ENCODE peak calls at places on chromosome 10, in nine cellular contexts. M is fibroblast of pulmonary artery, W is H54, Z is left ventricle myocardium superior, D is RWPE1, A is AG10803, J is GM23248, O is transverse colon, T is left colon. V is an unnamed sample.

GRCh38 chr10:113620486-113620885 is 43.4 kb downstream of the NRAP start:
- DNase-seq in M (no peak), W (no peak), Z (no peak), D (no peak), A (no peak), J (no peak), O (no peak), T (no peak), V (no peak)

GRCh38 chr10:128242641-128243040 is 116.4 kb upstream of the MKI67 start:
- DNase-seq in M (no peak), W (no peak), Z (no peak), D (no peak), A (no peak), J (no peak), O (no peak), T (no peak), V (no peak)

GRCh38 chr10:122213766-122214165 is 57.3 kb upstream of the BTBD16 start:
- DNase-seq in M (no peak), W (no peak), Z (no peak), D (no peak), A (peak), J (no peak), O (no peak), T (no peak), V (no peak)

GRCh38 chr10:58089739-58090138 is 178.0 kb downstream of the IPMK start:
- DNase-seq in M (no peak), W (no peak), Z (no peak), D (no peak), A (no peak), J (no peak), O (no peak), T (no peak), V (no peak)

GRCh38 chr10:18658301-18658991 is 785 bp upstream of the ARL5B start:
- DNase-seq in M (peak), W (no peak), Z (peak), D (no peak), A (peak), J (peak), O (peak), T (peak), V (peak)

GRCh38 chr10:131882151-131882550 is 18.7 kb upstream of the PPP2R2D start:
- DNase-seq in M (no peak), W (no peak), Z (no peak), D (no peak), A (no peak), J (no peak), O (no peak), T (no peak), V (no peak)

GRCh38 chr10:127034790-127035189 is 129.6 kb downstream of the DOCK1 start:
- DNase-seq in M (no peak), W (no peak), Z (no peak), D (no peak), A (no peak), J (no peak), O (no peak), T (no peak), V (no peak)

GRCh38 chr10:119167041-119167440 is 1.5 kb upstream of the SFXN4 start:
- DNase-seq in M (no peak), W (no peak), Z (no peak), D (no peak), A (no peak), J (no peak), O (no peak), T (no peak), V (no peak)